ENCODE peak calls at places on chromosomes 3 and 15, in nine cellular contexts. E is stimulated activated CD4-positive, alpha-beta T cell treated with anti-CD3 and anti-CD28 coated beads, TNF-alpha, amount 100 ng/mL, for 1 hour; P is EH; R is stimulated activated naive B cell treated with anti-CD40 and anti-IgM and Interleukin-4, amounts not matched to agents 10 μg/mL and 1 μg/mL and 100 μg/mL, for 72 hours; L is upper lobe of left lung; M is stimulated activated CD8-positive, alpha-beta memory T cell treated with anti-CD3 and anti-CD28 coated beads, Interleukin-4, amount 100 ng/mL, for 1 hour; S is NCI-H460; Q is MV-4-11; N is SK-N-DZ. Z is an unnamed sample.

GRCh38 chr15:68383161-68384074 is 48.5 kb downstream of the ITGA11 start:
- DNase-seq in R (peak), E (peak), P (peak), S (peak), N (peak), M (no peak), Q (peak), L (no peak), Z (no peak)

GRCh38 chr15:64574220-64574994 is 114.0 kb downstream of the ZNF609 start:
- DNase-seq in E (no peak), M (no peak), P (peak), Q (no peak), L (no peak), N (no peak), S (no peak), R (no peak), Z (no peak)

GRCh38 chr15:91853501-91853967 is at the start of gene SLCO3A1:
- DNase-seq in E (peak), Q (peak), N (peak), P (peak), L (peak), M (peak), S (peak), R (peak), Z (peak)

GRCh38 chr15:38626443-38627050 is 61.9 kb upstream of the RASGRP1 start:
- DNase-seq in N (no peak), M (no peak), P (no peak), R (no peak), E (no peak), Q (no peak), S (no peak), L (no peak), Z (no peak)

GRCh38 chr3:52405601-52406115 is 39.2 kb downstream of the SEMA3G start:
- DNase-seq in Q (no peak), L (no peak), M (no peak), E (no peak), R (no peak), P (no peak), N (no peak), S (no peak), Z (no peak)

GRCh38 chr3:133899309-133899708 is 3.6 kb upstream of the RAB6B start:
- DNase-seq in N (no peak), L (no peak), S (no peak), E (no peak), P (no peak), Q (no peak), M (no peak), R (no peak), Z (no peak)

GRCh38 chr15:48336940-48337339 is 5.7 kb downstream of the DUT start:
- DNase-seq in N (peak), S (no peak), E (no peak), Q (no peak), L (no peak), M (no peak), R (no peak), P (peak), Z (no peak)

GRCh38 chr15:90315276-90315982 is 36.7 kb upstream of the ZNF774 start:
- DNase-seq in Q (no peak), N (no peak), P (peak), E (no peak), M (no peak), L (no peak), R (no peak), S (peak), Z (no peak)

GRCh38 chr3:134312873-134313838 is 61.1 kb downstream of the AMOTL2 start:
- DNase-seq in L (peak), S (peak), M (no peak), Q (no peak), E (no peak), R (no peak), P (peak), N (no peak), Z (no peak)

GRCh38 chr3:25897019-25897418 is 107.1 kb downstream of the OXSM start:
- DNase-seq in L (no peak), M (no peak), Q (no peak), S (peak), N (peak), E (no peak), R (no peak), P (peak), Z (no peak)

GRCh38 chr3:182451871-182452270 is 341.4 kb upstream of the ATP11B start:
- DNase-seq in N (no peak), S (no peak), E (no peak), L (no peak), P (no peak), R (no peak), Q (no peak), M (no peak), Z (no peak)

GRCh38 chr3:156307704-156308103 is 187.3 kb downstream of the KCNAB1 start:
- DNase-seq in E (no peak), M (no peak), N (no peak), P (peak), S (no peak), R (no peak), Q (no peak), L (no peak), Z (no peak)

GRCh38 chr15:43776101-43776717 is 557 bp downstream of the ELL3 start:
- DNase-seq in S (no peak), Q (peak), E (no peak), P (no peak), N (no peak), R (peak), L (peak), M (no peak), Z (no peak)

GRCh38 chr3:188915137-188915536 is 256.6 kb upstream of the TPRG1 start:
- DNase-seq in L (no peak), P (peak), E (no peak), S (no peak), Q (peak), M (no peak), R (no peak), N (no peak), Z (no peak)

GRCh38 chr3:12560505-12561188 is 3.8 kb downstream of the MKRN2 start:
- DNase-seq in L (no peak), P (no peak), S (no peak), M (no peak), Q (peak), R (no peak), E (no peak), N (no peak), Z (no peak)